ENCODE peak calls at places on chromosomes 6 and 20, in nine cellular contexts. One of them, this sample, is unnamed.

GRCh38 chr6:151566557-151566956 is 72.7 kb downstream of the CCDC170 start:
- DNase-seq in breast epithelium: no peak
- DNase-seq in iris pigment epithelial cell: no peak
- DNase-seq in LoVo: no peak
- DNase-seq in AG09319: no peak
- DNase-seq in NK-92 treated with Interleukin-12 subunit alpha and Interleukin-12 subunit beta, amount 100 ng/mL, for 24 hours: no peak
- DNase-seq in Daoy: no peak
- DNase-seq in left cardiac atrium: no peak
- DNase-seq in MCF 10A: no peak
- DNase-seq in this sample: no peak

GRCh38 chr6:44221291-44221960 is 2.0 kb upstream of the SLC29A1 start:
- DNase-seq in breast epithelium: peak
- DNase-seq in left cardiac atrium: peak
- DNase-seq in AG09319: peak
- DNase-seq in Daoy: peak
- DNase-seq in iris pigment epithelial cell: peak
- DNase-seq in LoVo: peak
- DNase-seq in NK-92 treated with Interleukin-12 subunit alpha and Interleukin-12 subunit beta, amount 100 ng/mL, for 24 hours: peak
- DNase-seq in MCF 10A: peak
- DNase-seq in this sample: peak

GRCh38 chr20:33667245-33668086 is 723 bp downstream of the ACTL10 start:
- DNase-seq in NK-92 treated with Interleukin-12 subunit alpha and Interleukin-12 subunit beta, amount 100 ng/mL, for 24 hours: peak
- DNase-seq in breast epithelium: peak
- DNase-seq in iris pigment epithelial cell: peak
- DNase-seq in left cardiac atrium: peak
- DNase-seq in Daoy: peak
- DNase-seq in AG09319: no peak
- DNase-seq in LoVo: no peak
- DNase-seq in MCF 10A: peak
- DNase-seq in this sample: peak

GRCh38 chr20:11676618-11677289 is 240.9 kb upstream of the BTBD3 start:
- DNase-seq in NK-92 treated with Interleukin-12 subunit alpha and Interleukin-12 subunit beta, amount 100 ng/mL, for 24 hours: peak
- DNase-seq in MCF 10A: peak
- DNase-seq in LoVo: peak
- DNase-seq in left cardiac atrium: peak
- DNase-seq in iris pigment epithelial cell: peak
- DNase-seq in Daoy: peak
- DNase-seq in AG09319: peak
- DNase-seq in breast epithelium: no peak
- DNase-seq in this sample: peak

GRCh38 chr6:85476532-85476931 is 26.6 kb downstream of the NT5E start:
- DNase-seq in LoVo: no peak
- DNase-seq in Daoy: no peak
- DNase-seq in MCF 10A: no peak
- DNase-seq in AG09319: no peak
- DNase-seq in left cardiac atrium: no peak
- DNase-seq in iris pigment epithelial cell: no peak
- DNase-seq in breast epithelium: no peak
- DNase-seq in NK-92 treated with Interleukin-12 subunit alpha and Interleukin-12 subunit beta, amount 100 ng/mL, for 24 hours: no peak
- DNase-seq in this sample: no peak

GRCh38 chr6:85576479-85576878 is 17.2 kb downstream of the SNX14 start:
- DNase-seq in AG09319: no peak
- DNase-seq in left cardiac atrium: no peak
- DNase-seq in iris pigment epithelial cell: no peak
- DNase-seq in NK-92 treated with Interleukin-12 subunit alpha and Interleukin-12 subunit beta, amount 100 ng/mL, for 24 hours: no peak
- DNase-seq in MCF 10A: no peak
- DNase-seq in breast epithelium: no peak
- DNase-seq in Daoy: no peak
- DNase-seq in LoVo: no peak
- DNase-seq in this sample: no peak

GRCh38 chr6:686528-686927 is 6.4 kb downstream of the EXOC2 start:
- DNase-seq in AG09319: no peak
- DNase-seq in iris pigment epithelial cell: no peak
- DNase-seq in LoVo: no peak
- DNase-seq in breast epithelium: no peak
- DNase-seq in NK-92 treated with Interleukin-12 subunit alpha and Interleukin-12 subunit beta, amount 100 ng/mL, for 24 hours: no peak
- DNase-seq in MCF 10A: no peak
- DNase-seq in left cardiac atrium: no peak
- DNase-seq in Daoy: no peak
- DNase-seq in this sample: no peak

GRCh38 chr6:90082847-90083246 is 188.6 kb downstream of the GJA10 start:
- DNase-seq in iris pigment epithelial cell: peak
- DNase-seq in LoVo: no peak
- DNase-seq in left cardiac atrium: no peak
- DNase-seq in NK-92 treated with Interleukin-12 subunit alpha and Interleukin-12 subunit beta, amount 100 ng/mL, for 24 hours: no peak
- DNase-seq in AG09319: no peak
- DNase-seq in MCF 10A: no peak
- DNase-seq in Daoy: no peak
- DNase-seq in breast epithelium: no peak
- DNase-seq in this sample: no peak

GRCh38 chr6:74568851-74569250 is 637.0 kb downstream of the COL12A1 start:
- DNase-seq in iris pigment epithelial cell: peak
- DNase-seq in Daoy: no peak
- DNase-seq in breast epithelium: no peak
- DNase-seq in left cardiac atrium: no peak
- DNase-seq in AG09319: no peak
- DNase-seq in NK-92 treated with Interleukin-12 subunit alpha and Interleukin-12 subunit beta, amount 100 ng/mL, for 24 hours: no peak
- DNase-seq in MCF 10A: no peak
- DNase-seq in LoVo: no peak
- DNase-seq in this sample: no peak

GRCh38 chr20:25394996-25395395 is 4.4 kb upstream of the ABHD12 start:
- DNase-seq in NK-92 treated with Interleukin-12 subunit alpha and Interleukin-12 subunit beta, amount 100 ng/mL, for 24 hours: no peak
- DNase-seq in iris pigment epithelial cell: no peak
- DNase-seq in Daoy: no peak
- DNase-seq in left cardiac atrium: no peak
- DNase-seq in breast epithelium: no peak
- DNase-seq in MCF 10A: no peak
- DNase-seq in LoVo: no peak
- DNase-seq in AG09319: no peak
- DNase-seq in this sample: peak

GRCh38 chr6:139676718-139677117 is 302.3 kb upstream of the CITED2 start:
- DNase-seq in AG09319: no peak
- DNase-seq in breast epithelium: no peak
- DNase-seq in Daoy: no peak
- DNase-seq in NK-92 treated with Interleukin-12 subunit alpha and Interleukin-12 subunit beta, amount 100 ng/mL, for 24 hours: no peak
- DNase-seq in LoVo: no peak
- DNase-seq in iris pigment epithelial cell: no peak
- DNase-seq in left cardiac atrium: no peak
- DNase-seq in MCF 10A: no peak
- DNase-seq in this sample: no peak

GRCh38 chr6:106731144-106731842 is 101.9 kb downstream of the QRSL1 start:
- DNase-seq in iris pigment epithelial cell: no peak
- DNase-seq in MCF 10A: no peak
- DNase-seq in NK-92 treated with Interleukin-12 subunit alpha and Interleukin-12 subunit beta, amount 100 ng/mL, for 24 hours: no peak
- DNase-seq in Daoy: no peak
- DNase-seq in AG09319: no peak
- DNase-seq in breast epithelium: no peak
- DNase-seq in LoVo: peak
- DNase-seq in left cardiac atrium: no peak
- DNase-seq in this sample: peak

GRCh38 chr6:119443993-119444641 is 94.6 kb upstream of the MAN1A1 start:
- DNase-seq in breast epithelium: no peak
- DNase-seq in NK-92 treated with Interleukin-12 subunit alpha and Interleukin-12 subunit beta, amount 100 ng/mL, for 24 hours: no peak
- DNase-seq in AG09319: no peak
- DNase-seq in left cardiac atrium: no peak
- DNase-seq in MCF 10A: peak
- DNase-seq in Daoy: no peak
- DNase-seq in LoVo: no peak
- DNase-seq in iris pigment epithelial cell: peak
- DNase-seq in this sample: peak

GRCh38 chr6:27081931-27082330 is 165.6 kb upstream of the PRSS16 start:
- DNase-seq in left cardiac atrium: no peak
- DNase-seq in NK-92 treated with Interleukin-12 subunit alpha and Interleukin-12 subunit beta, amount 100 ng/mL, for 24 hours: no peak
- DNase-seq in AG09319: no peak
- DNase-seq in LoVo: no peak
- DNase-seq in Daoy: no peak
- DNase-seq in breast epithelium: no peak
- DNase-seq in iris pigment epithelial cell: no peak
- DNase-seq in MCF 10A: no peak
- DNase-seq in this sample: no peak

GRCh38 chr6:73969982-73970960 is 274.3 kb downstream of the CD109 start:
- DNase-seq in left cardiac atrium: no peak
- DNase-seq in Daoy: peak
- DNase-seq in breast epithelium: no peak
- DNase-seq in NK-92 treated with Interleukin-12 subunit alpha and Interleukin-12 subunit beta, amount 100 ng/mL, for 24 hours: no peak
- DNase-seq in AG09319: no peak
- DNase-seq in LoVo: peak
- DNase-seq in MCF 10A: peak
- DNase-seq in iris pigment epithelial cell: peak
- DNase-seq in this sample: peak

GRCh38 chr6:123022980-123023379 is 26.9 kb downstream of the CLVS2 start:
- DNase-seq in NK-92 treated with Interleukin-12 subunit alpha and Interleukin-12 subunit beta, amount 100 ng/mL, for 24 hours: no peak
- DNase-seq in AG09319: no peak
- DNase-seq in left cardiac atrium: no peak
- DNase-seq in iris pigment epithelial cell: peak
- DNase-seq in Daoy: no peak
- DNase-seq in MCF 10A: peak
- DNase-seq in breast epithelium: no peak
- DNase-seq in LoVo: no peak
- DNase-seq in this sample: peak

GRCh38 chr20:60054716-60055371 is 96.6 kb downstream of the CDH26 start:
- DNase-seq in AG09319: no peak
- DNase-seq in LoVo: no peak
- DNase-seq in NK-92 treated with Interleukin-12 subunit alpha and Interleukin-12 subunit beta, amount 100 ng/mL, for 24 hours: peak
- DNase-seq in left cardiac atrium: no peak
- DNase-seq in iris pigment epithelial cell: no peak
- DNase-seq in MCF 10A: no peak
- DNase-seq in breast epithelium: no peak
- DNase-seq in Daoy: no peak
- DNase-seq in this sample: no peak

GRCh38 chr6:45915776-45916348 is 99.8 kb downstream of the CLIC5 start:
- DNase-seq in Daoy: no peak
- DNase-seq in NK-92 treated with Interleukin-12 subunit alpha and Interleukin-12 subunit beta, amount 100 ng/mL, for 24 hours: no peak
- DNase-seq in LoVo: no peak
- DNase-seq in iris pigment epithelial cell: no peak
- DNase-seq in breast epithelium: no peak
- DNase-seq in MCF 10A: no peak
- DNase-seq in AG09319: no peak
- DNase-seq in left cardiac atrium: no peak
- DNase-seq in this sample: peak

GRCh38 chr20:6053776-6054688 is at the start of gene LRRN4:
- DNase-seq in iris pigment epithelial cell: no peak
- DNase-seq in NK-92 treated with Interleukin-12 subunit alpha and Interleukin-12 subunit beta, amount 100 ng/mL, for 24 hours: no peak
- DNase-seq in LoVo: peak
- DNase-seq in Daoy: peak
- DNase-seq in AG09319: no peak
- DNase-seq in breast epithelium: no peak
- DNase-seq in left cardiac atrium: no peak
- DNase-seq in MCF 10A: peak
- DNase-seq in this sample: peak

GRCh38 chr6:67221226-67221625 is 1413.9 kb upstream of the ADGRB3 start:
- DNase-seq in MCF 10A: peak
- DNase-seq in iris pigment epithelial cell: peak
- DNase-seq in NK-92 treated with Interleukin-12 subunit alpha and Interleukin-12 subunit beta, amount 100 ng/mL, for 24 hours: no peak
- DNase-seq in Daoy: no peak
- DNase-seq in left cardiac atrium: no peak
- DNase-seq in LoVo: no peak
- DNase-seq in AG09319: no peak
- DNase-seq in breast epithelium: no peak
- DNase-seq in this sample: no peak

GRCh38 chr6:83884523-83884922 is 25.0 kb downstream of the CYB5R4 start:
- DNase-seq in breast epithelium: no peak
- DNase-seq in LoVo: peak
- DNase-seq in Daoy: peak
- DNase-seq in MCF 10A: peak
- DNase-seq in AG09319: no peak
- DNase-seq in NK-92 treated with Interleukin-12 subunit alpha and Interleukin-12 subunit beta, amount 100 ng/mL, for 24 hours: no peak
- DNase-seq in iris pigment epithelial cell: peak
- DNase-seq in left cardiac atrium: no peak
- DNase-seq in this sample: peak

GRCh38 chr6:153092082-153093013 is 38.7 kb downstream of the RGS17 start:
- DNase-seq in NK-92 treated with Interleukin-12 subunit alpha and Interleukin-12 subunit beta, amount 100 ng/mL, for 24 hours: no peak
- DNase-seq in MCF 10A: peak
- DNase-seq in iris pigment epithelial cell: peak
- DNase-seq in breast epithelium: no peak
- DNase-seq in AG09319: peak
- DNase-seq in left cardiac atrium: no peak
- DNase-seq in Daoy: peak
- DNase-seq in LoVo: no peak
- DNase-seq in this sample: peak

GRCh38 chr6:19715166-19715558 is 122.0 kb upstream of the ID4 start:
- DNase-seq in NK-92 treated with Interleukin-12 subunit alpha and Interleukin-12 subunit beta, amount 100 ng/mL, for 24 hours: no peak
- DNase-seq in left cardiac atrium: no peak
- DNase-seq in Daoy: peak
- DNase-seq in MCF 10A: no peak
- DNase-seq in breast epithelium: no peak
- DNase-seq in iris pigment epithelial cell: peak
- DNase-seq in AG09319: no peak
- DNase-seq in LoVo: no peak
- DNase-seq in this sample: peak

GRCh38 chr6:40205004-40205403 is 270.7 kb upstream of the MOCS1 start:
- DNase-seq in Daoy: no peak
- DNase-seq in left cardiac atrium: no peak
- DNase-seq in MCF 10A: no peak
- DNase-seq in breast epithelium: no peak
- DNase-seq in NK-92 treated with Interleukin-12 subunit alpha and Interleukin-12 subunit beta, amount 100 ng/mL, for 24 hours: no peak
- DNase-seq in AG09319: no peak
- DNase-seq in iris pigment epithelial cell: no peak
- DNase-seq in LoVo: no peak
- DNase-seq in this sample: no peak

GRCh38 chr6:110355727-110356126 is 2.4 kb downstream of the METTL24 start:
- DNase-seq in MCF 10A: no peak
- DNase-seq in AG09319: no peak
- DNase-seq in left cardiac atrium: no peak
- DNase-seq in Daoy: no peak
- DNase-seq in breast epithelium: no peak
- DNase-seq in NK-92 treated with Interleukin-12 subunit alpha and Interleukin-12 subunit beta, amount 100 ng/mL, for 24 hours: no peak
- DNase-seq in iris pigment epithelial cell: no peak
- DNase-seq in LoVo: no peak
- DNase-seq in this sample: no peak

GRCh38 chr20:5550738-5551529 is 199.3 kb upstream of the SHLD1 start:
- DNase-seq in left cardiac atrium: no peak
- DNase-seq in breast epithelium: no peak
- DNase-seq in iris pigment epithelial cell: no peak
- DNase-seq in AG09319: no peak
- DNase-seq in NK-92 treated with Interleukin-12 subunit alpha and Interleukin-12 subunit beta, amount 100 ng/mL, for 24 hours: no peak
- DNase-seq in LoVo: no peak
- DNase-seq in Daoy: no peak
- DNase-seq in MCF 10A: no peak
- DNase-seq in this sample: no peak

GRCh38 chr20:25071722-25072121 is 10.2 kb downstream of the VSX1 start:
- DNase-seq in iris pigment epithelial cell: no peak
- DNase-seq in AG09319: no peak
- DNase-seq in Daoy: no peak
- DNase-seq in left cardiac atrium: no peak
- DNase-seq in LoVo: no peak
- DNase-seq in breast epithelium: peak
- DNase-seq in NK-92 treated with Interleukin-12 subunit alpha and Interleukin-12 subunit beta, amount 100 ng/mL, for 24 hours: no peak
- DNase-seq in MCF 10A: no peak
- DNase-seq in this sample: no peak

GRCh38 chr6:36944650-36945049 is 9.9 kb upstream of the PI16 start:
- DNase-seq in iris pigment epithelial cell: peak
- DNase-seq in NK-92 treated with Interleukin-12 subunit alpha and Interleukin-12 subunit beta, amount 100 ng/mL, for 24 hours: no peak
- DNase-seq in left cardiac atrium: no peak
- DNase-seq in LoVo: no peak
- DNase-seq in MCF 10A: no peak
- DNase-seq in Daoy: no peak
- DNase-seq in breast epithelium: no peak
- DNase-seq in AG09319: no peak
- DNase-seq in this sample: no peak

GRCh38 chr20:11712611-11713160 is 205.0 kb upstream of the BTBD3 start:
- DNase-seq in Daoy: no peak
- DNase-seq in left cardiac atrium: no peak
- DNase-seq in NK-92 treated with Interleukin-12 subunit alpha and Interleukin-12 subunit beta, amount 100 ng/mL, for 24 hours: no peak
- DNase-seq in LoVo: no peak
- DNase-seq in AG09319: no peak
- DNase-seq in iris pigment epithelial cell: no peak
- DNase-seq in MCF 10A: no peak
- DNase-seq in breast epithelium: no peak
- DNase-seq in this sample: no peak

GRCh38 chr6:166589334-166589731 is 2.9 kb upstream of the RAMACL start:
- DNase-seq in AG09319: peak
- DNase-seq in NK-92 treated with Interleukin-12 subunit alpha and Interleukin-12 subunit beta, amount 100 ng/mL, for 24 hours: no peak
- DNase-seq in MCF 10A: no peak
- DNase-seq in LoVo: no peak
- DNase-seq in breast epithelium: no peak
- DNase-seq in iris pigment epithelial cell: no peak
- DNase-seq in Daoy: no peak
- DNase-seq in left cardiac atrium: no peak
- DNase-seq in this sample: peak

GRCh38 chr6:82906489-82906888 is 159.2 kb downstream of the UBE3D start:
- DNase-seq in breast epithelium: no peak
- DNase-seq in left cardiac atrium: no peak
- DNase-seq in iris pigment epithelial cell: peak
- DNase-seq in AG09319: no peak
- DNase-seq in LoVo: no peak
- DNase-seq in MCF 10A: no peak
- DNase-seq in NK-92 treated with Interleukin-12 subunit alpha and Interleukin-12 subunit beta, amount 100 ng/mL, for 24 hours: no peak
- DNase-seq in Daoy: peak
- DNase-seq in this sample: peak